ENCODE peak calls at places on chromosome 11, in four cellular contexts. T is MM.1S; D is colonic mucosa; Q is effector memory CD4-positive, alpha-beta T cell. S is an unnamed sample.

GRCh38 chr11:110362916-110363574 is 66.6 kb upstream of the RDX start:
- DNase-seq in Q (no peak), D (no peak), T (no peak), S (peak; percentile 44)

GRCh38 chr11:5550440-5551095 is 2.2 kb upstream of the OR52H1 start:
- DNase-seq in T (no peak), Q (no peak), D (no peak), S (no peak)

GRCh38 chr11:1887451-1888346 is 4.0 kb downstream of the PRR33 start:
- DNase-seq in D (no peak), Q (no peak), T (no peak), S (no peak)

GRCh38 chr11:44300881-44301855 is 8.8 kb downstream of the ALX4 start:
- DNase-seq in Q (no peak), T (no peak), D (no peak), S (no peak)

GRCh38 chr11:105937331-105937730 is 84.7 kb downstream of the MSANTD4 start:
- DNase-seq in Q (no peak), T (no peak), D (no peak), S (no peak)

GRCh38 chr11:20963596-20963995 is 294.2 kb downstream of the NELL1 start:
- DNase-seq in D (no peak), T (no peak), Q (no peak), S (no peak)

GRCh38 chr11:8905528-8906165 is 5.3 kb upstream of the AKIP1 start:
- DNase-seq in Q (no peak), T (no peak), D (no peak), S (no peak)

GRCh38 chr11:2742611-2743426 is 43.0 kb upstream of the KCNQ1OT1 start:
- DNase-seq in Q (no peak), T (no peak), D (no peak), S (peak; percentile 71)

GRCh38 chr11:109015283-109015682 is 350.4 kb downstream of the DDX10 start:
- DNase-seq in Q (no peak), T (no peak), D (no peak), S (no peak)

GRCh38 chr11:100776212-100776896 is 89.3 kb downstream of the ARHGAP42 start:
- DNase-seq in D (no peak), Q (no peak), T (no peak), S (no peak)
- H3K4me3 ChIP-seq in D (no peak overlapping the region), Q (no peak overlapping the region), T (no peak overlapping the region), S (no peak overlapping the region)

DNA sequence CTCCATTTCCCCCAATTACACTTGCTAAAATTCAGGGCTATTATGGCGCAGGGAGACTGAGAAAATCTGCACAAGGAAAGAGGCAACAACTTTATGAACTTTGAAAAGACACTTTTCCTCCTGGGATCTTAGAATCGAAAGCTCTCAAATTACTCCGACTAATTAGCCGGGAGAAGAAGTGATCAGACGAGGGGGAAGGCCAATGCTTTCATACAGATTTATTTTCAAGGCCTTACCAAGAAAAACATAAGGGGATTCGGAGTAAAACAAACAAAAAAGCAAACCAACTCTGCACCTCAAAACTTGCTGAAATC is 1.6 kb downstream of the PAX6 start:
- DNase-seq in T (no peak), D (no peak), Q (no peak), S (no peak)
- H3K4me3 ChIP-seq in T (no peak overlapping the region), D (no peak overlapping the region), Q (no peak overlapping the region), S (no peak overlapping the region)

GRCh38 chr11:116825854-116826750 is 3.0 kb upstream of the APOA4 start:
- DNase-seq in D (no peak), Q (no peak), T (no peak), S (no peak)

GRCh38 chr11:116828632-116829524 is 829 bp upstream of the APOC3 start:
- DNase-seq in D (no peak), Q (no peak), T (no peak), S (no peak)

GRCh38 chr11:116825434-116825833 is 2.3 kb upstream of the APOA4 start:
- DNase-seq in D (no peak), Q (no peak), T (no peak), S (no peak)

GRCh38 chr11:116826751-116827431 is 2.8 kb upstream of the APOC3 start:
- DNase-seq in D (no peak), Q (no peak), T (no peak), S (no peak)

DNA sequence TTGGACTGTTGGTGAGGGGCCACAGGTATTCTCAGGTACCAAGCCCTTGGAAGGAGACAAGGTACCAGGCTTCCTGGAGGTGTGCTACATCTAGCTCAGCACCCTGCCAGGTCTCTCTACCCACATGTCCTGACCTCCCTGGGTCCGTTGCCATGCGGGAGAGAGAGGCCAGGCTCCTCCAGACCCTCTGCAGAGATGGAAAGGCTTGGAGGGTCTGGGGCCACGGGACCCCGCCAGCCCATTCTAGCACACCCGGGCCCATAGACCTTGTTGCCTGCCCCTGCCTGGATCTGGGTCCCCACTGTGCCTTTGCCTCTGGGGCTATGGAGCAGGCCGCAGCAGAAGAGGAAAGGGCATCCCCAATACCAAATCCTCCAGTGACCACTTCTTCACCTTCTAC is 2.2 kb upstream of the APOC3 start:
- DNase-seq in T (no peak), Q (no peak), D (no peak), S (no peak)
- H3K4me3 ChIP-seq in T (no peak overlapping the region), Q (no peak overlapping the region), D (no peak overlapping the region), S (no peak overlapping the region)

DNA sequence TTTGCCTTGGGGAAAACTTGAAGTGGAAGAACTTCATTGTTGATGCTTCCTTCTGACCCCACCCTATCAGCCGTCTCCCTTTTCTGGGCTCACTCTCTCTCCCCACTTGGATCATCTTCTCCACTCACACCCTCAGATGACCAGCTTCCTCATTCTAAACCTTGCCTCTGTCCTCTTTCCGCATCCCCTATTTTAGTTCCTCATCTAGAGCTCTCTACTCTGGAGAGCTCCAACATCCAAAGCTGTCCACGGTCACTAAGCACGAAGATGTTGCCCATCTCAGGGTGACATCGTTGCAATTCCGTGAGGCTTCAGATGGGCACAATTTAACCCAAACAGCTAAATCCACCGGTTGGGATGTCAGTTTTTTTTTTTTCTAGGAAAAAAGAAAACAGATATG is 31.6 kb upstream of the ME3 start:
- DNase-seq in D (no peak), T (no peak), Q (no peak), S (no peak)
- H3K4me3 ChIP-seq in D (no peak overlapping the region), T (no peak overlapping the region), Q (no peak overlapping the region), S (no peak overlapping the region)

GRCh38 chr11:47943721-47944554 is 36.4 kb upstream of the PTPRJ start:
- DNase-seq in T (no peak), D (no peak), Q (no peak), S (peak; percentile 76)
- H3K4me3 ChIP-seq in T (no peak overlapping the region), D (no peak overlapping the region), Q (no peak overlapping the region), S (no peak overlapping the region)

GRCh38 chr11:57513446-57513795 is 2.1 kb downstream of the SLC43A1 start:
- DNase-seq in Q (no peak), D (no peak), T (no peak), S (no peak)
- H3K4me3 ChIP-seq in Q (no peak overlapping the region), D (no peak overlapping the region), T (no peak overlapping the region), S (no peak overlapping the region)

GRCh38 chr11:73997120-73997772 is 11.6 kb downstream of the UCP3 start:
- DNase-seq in T (no peak), D (no peak), Q (no peak), S (no peak)

GRCh38 chr11:74000307-74000630 is 8.6 kb downstream of the UCP3 start:
- DNase-seq in Q (no peak), D (no peak), T (no peak), S (no peak)

GRCh38 chr11:73999581-74000306 is 9.1 kb downstream of the UCP3 start:
- DNase-seq in T (no peak), D (no peak), Q (no peak), S (peak; percentile 10)

GRCh38 chr11:74000770-74001169 is 8.1 kb downstream of the UCP3 start:
- DNase-seq in T (no peak), Q (no peak), D (no peak), S (no peak)

GRCh38 chr11:73998846-73999575 is 9.9 kb downstream of the UCP3 start:
- DNase-seq in D (no peak), T (no peak), Q (no peak), S (no peak)
- H3K4me3 ChIP-seq in D (no peak overlapping the region), T (no peak overlapping the region), Q (no peak overlapping the region), S (no peak overlapping the region)

DNA sequence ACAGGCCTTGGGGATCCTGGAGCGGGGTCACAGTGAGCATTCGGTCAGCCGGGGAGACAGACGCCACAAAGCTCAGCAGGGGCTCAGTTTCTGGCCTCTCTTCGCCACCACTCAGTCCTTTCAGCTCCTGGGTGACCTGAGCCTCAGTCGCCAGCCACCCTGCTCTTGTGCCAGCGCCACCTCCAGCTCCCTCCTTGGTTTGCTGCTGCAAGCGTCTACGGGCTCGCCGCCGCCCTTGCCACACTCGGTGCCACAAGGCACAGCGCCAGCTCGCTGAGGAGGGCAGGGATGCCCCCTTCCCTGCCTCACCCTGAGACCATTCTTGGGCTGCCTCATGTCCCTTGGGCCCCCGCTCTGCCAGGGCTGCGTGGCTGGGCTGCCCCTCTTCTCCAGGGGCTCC is 1.5 kb upstream of the EEF1G start:
- DNase-seq in T (no peak), Q (no peak), D (peak; percentile 65), S (peak; percentile 83)
- H3K4me3 ChIP-seq in T (peak overlapping the region; percentile 85), Q (no peak overlapping the region), D (peak overlapping the region; percentile 85), S (peak overlapping the region; percentile 78)

GRCh38 chr11:75563501-75563977 is 1.5 kb downstream of the SERPINH1 start:
- DNase-seq in Q (no peak), T (no peak), D (no peak), S (no peak)

GRCh38 chr11:75562048-75562835 is at the start of gene SERPINH1:
- DNase-seq in T (no peak), Q (peak; percentile 25), D (peak; percentile 90), S (peak; percentile 93)

GRCh38 chr11:75565221-75565814 is 3.3 kb downstream of the SERPINH1 start:
- DNase-seq in D (no peak), T (no peak), Q (no peak), S (peak; percentile 44)

GRCh38 chr11:75562836-75563484 is 907 bp downstream of the SERPINH1 start:
- DNase-seq in Q (no peak), D (no peak), T (no peak), S (no peak)

GRCh38 chr11:75563978-75564552 is 2.0 kb downstream of the SERPINH1 start:
- DNase-seq in T (no peak), Q (no peak), D (no peak), S (peak; percentile 66)
- H3K4me3 ChIP-seq in T (no peak overlapping the region), Q (no peak overlapping the region), D (peak overlapping the region; percentile 66), S (peak overlapping the region; percentile 73)

S was measured in upper lobe of left lung.